ENCODE peak calls at places on chromosomes 4 and X, in nine cellular contexts. One of them, this sample, is unnamed. For H3K4me1, the result is how much of the 10 kb centered on the place peaks cover.

GRCh38 chr4:146654976-146655761 is 16.5 kb downstream of the POU4F2 start:
- DNase-seq in right lobe of liver: no peak
- DNase-seq in sigmoid colon: no peak
- DNase-seq in tibial artery: no peak
- DNase-seq in A549: no peak
- DNase-seq in CD4-positive, CD25-positive, alpha-beta regulatory T cell: no peak
- DNase-seq in CD8-positive, alpha-beta T cell: no peak
- DNase-seq in GM23248: peak
- DNase-seq in right cardiac atrium: peak
- DNase-seq in this sample: peak

GRCh38 chrX:39840141-39841126 is 257.3 kb downstream of the BCOR start:
- DNase-seq in A549: no peak
- DNase-seq in GM23248: no peak
- DNase-seq in right cardiac atrium: no peak
- DNase-seq in right lobe of liver: no peak
- DNase-seq in tibial artery: peak
- DNase-seq in sigmoid colon: no peak
- DNase-seq in CD4-positive, CD25-positive, alpha-beta regulatory T cell: no peak
- DNase-seq in CD8-positive, alpha-beta T cell: no peak
- DNase-seq in this sample: peak

GRCh38 chr4:40216622-40217366 is 20.0 kb downstream of the RHOH start:
- DNase-seq in A549: no peak
- DNase-seq in right lobe of liver: no peak
- DNase-seq in tibial artery: no peak
- DNase-seq in CD8-positive, alpha-beta T cell: no peak
- DNase-seq in CD4-positive, CD25-positive, alpha-beta regulatory T cell: no peak
- DNase-seq in sigmoid colon: no peak
- DNase-seq in GM23248: no peak
- DNase-seq in right cardiac atrium: no peak
- DNase-seq in this sample: no peak

GRCh38 chrX:120308959-120309872 is 2.0 kb downstream of the TMEM255A start:
- DNase-seq in A549: peak
- DNase-seq in right cardiac atrium: peak
- DNase-seq in tibial artery: peak
- DNase-seq in GM23248: peak
- DNase-seq in right lobe of liver: peak
- DNase-seq in CD4-positive, CD25-positive, alpha-beta regulatory T cell: peak
- DNase-seq in CD8-positive, alpha-beta T cell: peak
- DNase-seq in sigmoid colon: peak
- DNase-seq in this sample: peak

GRCh38 chr4:94575652-94576051 is 123.9 kb downstream of the PDLIM5 start:
- DNase-seq in GM23248: no peak
- DNase-seq in A549: no peak
- DNase-seq in right lobe of liver: no peak
- DNase-seq in right cardiac atrium: no peak
- DNase-seq in tibial artery: no peak
- DNase-seq in sigmoid colon: no peak
- DNase-seq in CD4-positive, CD25-positive, alpha-beta regulatory T cell: no peak
- DNase-seq in CD8-positive, alpha-beta T cell: no peak
- DNase-seq in this sample: no peak

GRCh38 chr4:124525524-124525923 is 187.0 kb downstream of the ANKRD50 start:
- DNase-seq in A549: no peak
- DNase-seq in right cardiac atrium: peak
- DNase-seq in right lobe of liver: no peak
- DNase-seq in CD8-positive, alpha-beta T cell: no peak
- DNase-seq in tibial artery: no peak
- DNase-seq in CD4-positive, CD25-positive, alpha-beta regulatory T cell: no peak
- DNase-seq in GM23248: no peak
- DNase-seq in sigmoid colon: no peak
- DNase-seq in this sample: no peak

GRCh38 chrX:124217289-124218251 is 114.9 kb upstream of the TEX13D start:
- DNase-seq in A549: no peak
- DNase-seq in tibial artery: no peak
- DNase-seq in right cardiac atrium: no peak
- DNase-seq in GM23248: peak
- DNase-seq in sigmoid colon: no peak
- DNase-seq in CD4-positive, CD25-positive, alpha-beta regulatory T cell: peak
- DNase-seq in right lobe of liver: no peak
- DNase-seq in CD8-positive, alpha-beta T cell: peak
- DNase-seq in this sample: no peak

GRCh38 chrX:20461576-20461975 is 194.9 kb upstream of the RPS6KA3 start:
- DNase-seq in CD8-positive, alpha-beta T cell: no peak
- DNase-seq in CD4-positive, CD25-positive, alpha-beta regulatory T cell: no peak
- DNase-seq in sigmoid colon: no peak
- DNase-seq in GM23248: peak
- DNase-seq in A549: no peak
- DNase-seq in tibial artery: no peak
- DNase-seq in right lobe of liver: no peak
- DNase-seq in right cardiac atrium: no peak
- DNase-seq in this sample: no peak

GRCh38 chrX:154056739-154057367 is 37.2 kb upstream of the IRAK1 start:
- DNase-seq in A549: no peak
- DNase-seq in sigmoid colon: no peak
- DNase-seq in tibial artery: no peak
- DNase-seq in GM23248: peak
- DNase-seq in right cardiac atrium: no peak
- DNase-seq in right lobe of liver: peak
- DNase-seq in CD4-positive, CD25-positive, alpha-beta regulatory T cell: peak
- DNase-seq in CD8-positive, alpha-beta T cell: no peak
- DNase-seq in this sample: no peak

DNA sequence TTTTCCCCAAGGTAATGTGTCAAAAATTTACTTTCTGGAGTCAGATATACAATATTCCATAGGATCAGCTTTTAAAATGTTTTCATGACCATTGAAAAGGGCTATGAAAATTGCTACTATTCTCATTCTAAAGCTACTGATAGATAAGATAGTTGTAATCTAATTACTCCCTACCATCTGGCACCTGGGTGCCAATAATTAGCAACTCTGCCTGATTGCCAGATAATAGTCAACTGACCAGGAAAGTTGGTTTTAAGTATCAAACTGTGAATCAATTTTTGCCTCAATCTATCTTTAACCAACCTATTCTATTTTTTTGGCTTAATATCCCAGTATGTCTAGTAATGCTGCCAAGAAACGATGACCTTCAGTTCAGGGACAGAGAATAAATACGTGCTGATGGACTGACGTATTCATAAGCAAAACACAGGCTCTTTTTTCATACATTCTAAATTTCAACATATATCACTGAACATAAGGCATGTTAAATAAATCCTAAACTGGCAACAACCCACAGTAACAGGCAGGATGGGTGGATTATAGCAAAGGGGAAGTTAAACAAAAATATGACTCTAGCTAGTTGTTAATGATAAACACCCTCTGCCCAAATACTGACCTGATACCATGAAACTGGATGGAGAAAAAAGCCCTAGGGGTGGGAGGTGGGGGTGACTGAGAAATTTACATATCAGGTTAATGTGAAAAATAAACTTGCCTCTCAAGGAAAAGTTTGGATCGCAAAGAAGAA is 18.2 kb downstream of the SH3RF1 start:
- DNase-seq in sigmoid colon: no peak
- DNase-seq in tibial artery: no peak
- DNase-seq in A549: no peak
- DNase-seq in GM23248: no peak
- DNase-seq in right cardiac atrium: no peak
- DNase-seq in CD8-positive, alpha-beta T cell: no peak
- DNase-seq in right lobe of liver: no peak
- DNase-seq in CD4-positive, CD25-positive, alpha-beta regulatory T cell: no peak
- DNase-seq in this sample: no peak
- H3K4me1 ChIP-seq in sigmoid colon: half or more
- H3K4me1 ChIP-seq in tibial artery: half or more
- H3K4me1 ChIP-seq in A549: half or more
- H3K4me1 ChIP-seq in GM23248: half or more
- H3K4me1 ChIP-seq in right cardiac atrium: under half
- H3K4me1 ChIP-seq in CD8-positive, alpha-beta T cell: under half
- H3K4me1 ChIP-seq in right lobe of liver: under half
- H3K4me1 ChIP-seq in CD4-positive, CD25-positive, alpha-beta regulatory T cell: under half
- H3K4me1 ChIP-seq in this sample: under half

GRCh38 chr4:168854216-168854921 is 155.7 kb downstream of the CBR4 start:
- DNase-seq in sigmoid colon: peak
- DNase-seq in A549: no peak
- DNase-seq in GM23248: peak
- DNase-seq in right cardiac atrium: no peak
- DNase-seq in right lobe of liver: no peak
- DNase-seq in CD4-positive, CD25-positive, alpha-beta regulatory T cell: no peak
- DNase-seq in tibial artery: no peak
- DNase-seq in CD8-positive, alpha-beta T cell: no peak
- DNase-seq in this sample: no peak
- H3K4me1 ChIP-seq in sigmoid colon: half or more
- H3K4me1 ChIP-seq in A549: under half
- H3K4me1 ChIP-seq in GM23248: under half
- H3K4me1 ChIP-seq in right cardiac atrium: under half
- H3K4me1 ChIP-seq in right lobe of liver: under half
- H3K4me1 ChIP-seq in CD4-positive, CD25-positive, alpha-beta regulatory T cell: under half
- H3K4me1 ChIP-seq in tibial artery: half or more
- H3K4me1 ChIP-seq in CD8-positive, alpha-beta T cell: under half
- H3K4me1 ChIP-seq in this sample: under half

GRCh38 chr4:53712326-53712725 is 121.0 kb upstream of the LNX1 start:
- DNase-seq in right lobe of liver: no peak
- DNase-seq in sigmoid colon: no peak
- DNase-seq in CD8-positive, alpha-beta T cell: no peak
- DNase-seq in CD4-positive, CD25-positive, alpha-beta regulatory T cell: no peak
- DNase-seq in right cardiac atrium: no peak
- DNase-seq in A549: no peak
- DNase-seq in GM23248: no peak
- DNase-seq in tibial artery: no peak
- DNase-seq in this sample: no peak
- H3K4me1 ChIP-seq in right lobe of liver: under half
- H3K4me1 ChIP-seq in sigmoid colon: under half
- H3K4me1 ChIP-seq in CD8-positive, alpha-beta T cell: under half
- H3K4me1 ChIP-seq in CD4-positive, CD25-positive, alpha-beta regulatory T cell: under half
- H3K4me1 ChIP-seq in right cardiac atrium: under half
- H3K4me1 ChIP-seq in A549: under half
- H3K4me1 ChIP-seq in GM23248: under half
- H3K4me1 ChIP-seq in tibial artery: under half
- H3K4me1 ChIP-seq in this sample: under half

DNA sequence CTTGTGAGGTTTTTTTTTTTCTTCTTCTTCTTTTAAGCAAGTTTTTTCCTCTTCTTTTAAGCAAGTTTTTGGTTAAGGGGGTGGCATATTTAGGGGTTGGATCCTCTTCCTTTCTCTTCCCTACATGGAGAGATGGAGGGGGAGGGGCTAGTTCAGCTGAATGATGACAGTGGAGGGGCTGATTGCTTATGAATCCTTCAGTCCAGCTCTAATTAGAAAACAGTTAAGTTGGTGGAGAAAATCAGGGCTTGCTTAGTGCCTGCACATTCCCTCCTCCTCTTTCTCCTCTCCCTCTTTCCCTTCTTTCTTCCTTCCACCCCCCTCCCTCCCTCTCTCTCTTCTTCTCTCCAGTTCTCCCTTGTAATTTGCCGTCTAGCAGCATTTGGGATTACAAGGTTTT is 4.4 kb upstream of the HAND2 start:
- DNase-seq in GM23248: peak
- DNase-seq in CD8-positive, alpha-beta T cell: no peak
- DNase-seq in sigmoid colon: peak
- DNase-seq in A549: no peak
- DNase-seq in tibial artery: no peak
- DNase-seq in right lobe of liver: no peak
- DNase-seq in right cardiac atrium: no peak
- DNase-seq in CD4-positive, CD25-positive, alpha-beta regulatory T cell: no peak
- DNase-seq in this sample: no peak
- H3K4me1 ChIP-seq in GM23248: under half
- H3K4me1 ChIP-seq in CD8-positive, alpha-beta T cell: under half
- H3K4me1 ChIP-seq in sigmoid colon: under half
- H3K4me1 ChIP-seq in A549: under half
- H3K4me1 ChIP-seq in tibial artery: under half
- H3K4me1 ChIP-seq in right lobe of liver: under half
- H3K4me1 ChIP-seq in right cardiac atrium: under half
- H3K4me1 ChIP-seq in CD4-positive, CD25-positive, alpha-beta regulatory T cell: under half
- H3K4me1 ChIP-seq in this sample: under half

DNA sequence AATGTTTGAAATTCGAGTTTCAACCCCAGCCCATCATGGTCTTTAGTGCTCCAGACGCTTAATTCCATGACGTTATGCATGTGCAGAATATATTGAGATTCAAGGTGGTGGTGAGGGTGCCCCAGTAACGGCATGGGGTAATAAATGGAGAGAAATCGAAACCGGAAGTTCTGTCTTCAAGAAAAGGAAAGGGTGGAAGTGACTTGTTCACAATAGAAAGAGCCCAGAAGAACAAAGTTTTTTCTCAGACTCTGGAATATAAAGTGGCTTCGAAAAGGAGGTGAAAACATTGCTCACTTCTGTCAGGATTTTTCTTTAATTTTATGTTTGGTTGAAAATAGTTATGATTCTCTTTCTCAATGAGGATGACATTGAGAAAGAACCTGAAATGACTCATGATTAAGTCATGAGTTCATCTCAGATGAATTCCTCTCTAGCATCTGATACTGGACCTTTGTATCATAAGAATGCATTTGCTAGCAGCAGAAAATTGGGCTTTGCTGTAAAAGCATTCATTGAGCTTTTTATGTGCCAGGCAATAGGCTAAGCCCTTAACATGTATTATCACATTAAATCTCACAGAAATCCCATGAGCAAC is 798 bp upstream of the DDX60L start:
- DNase-seq in sigmoid colon: peak
- DNase-seq in GM23248: peak
- DNase-seq in CD8-positive, alpha-beta T cell: peak
- DNase-seq in right lobe of liver: no peak
- DNase-seq in right cardiac atrium: no peak
- DNase-seq in tibial artery: no peak
- DNase-seq in CD4-positive, CD25-positive, alpha-beta regulatory T cell: peak
- DNase-seq in A549: peak
- DNase-seq in this sample: no peak
- H3K4me1 ChIP-seq in sigmoid colon: under half
- H3K4me1 ChIP-seq in GM23248: half or more
- H3K4me1 ChIP-seq in CD8-positive, alpha-beta T cell: under half
- H3K4me1 ChIP-seq in right lobe of liver: under half
- H3K4me1 ChIP-seq in right cardiac atrium: under half
- H3K4me1 ChIP-seq in tibial artery: under half
- H3K4me1 ChIP-seq in CD4-positive, CD25-positive, alpha-beta regulatory T cell: under half
- H3K4me1 ChIP-seq in A549: under half
- H3K4me1 ChIP-seq in this sample: under half

GRCh38 chr4:8440491-8441311 is at the start of the genes ACOX3 and TRMT44:
- DNase-seq in tibial artery: peak
- DNase-seq in sigmoid colon: peak
- DNase-seq in right lobe of liver: peak
- DNase-seq in CD8-positive, alpha-beta T cell: peak
- DNase-seq in A549: peak
- DNase-seq in CD4-positive, CD25-positive, alpha-beta regulatory T cell: peak
- DNase-seq in right cardiac atrium: peak
- DNase-seq in GM23248: peak
- DNase-seq in this sample: peak
- H3K4me1 ChIP-seq in tibial artery: under half
- H3K4me1 ChIP-seq in sigmoid colon: half or more
- H3K4me1 ChIP-seq in right lobe of liver: under half
- H3K4me1 ChIP-seq in CD8-positive, alpha-beta T cell: under half
- H3K4me1 ChIP-seq in A549: under half
- H3K4me1 ChIP-seq in CD4-positive, CD25-positive, alpha-beta regulatory T cell: half or more
- H3K4me1 ChIP-seq in right cardiac atrium: under half
- H3K4me1 ChIP-seq in GM23248: under half
- H3K4me1 ChIP-seq in this sample: under half